ENCODE peak calls at places on chromosomes 11 and 22, in six cellular contexts. T, O, R, G, C and H are unnamed samples.

GRCh38 chr11:124174001-124174400 is 9.1 kb upstream of the OR10D3 start:
- DNase-seq in T (no peak), O (no peak), R (no peak), G (peak), C (no peak), H (no peak)

GRCh38 chr22:42294034-42294985 is 23.9 kb upstream of the TCF20 start:
- DNase-seq in T (no peak), O (no peak), R (no peak), G (no peak), C (peak), H (no peak)

GRCh38 chr11:76839326-76839725 is 21.4 kb upstream of the ACER3 start:
- DNase-seq in T (no peak), O (no peak), R (no peak), G (no peak), C (no peak), H (no peak)

GRCh38 chr11:75525433-75526191 is at the start of gene GDPD5:
- DNase-seq in T (peak), O (peak), R (peak), G (peak), C (peak), H (peak)

GRCh38 chr22:49186293-49186692 is 641.4 kb downstream of the BRD1 start:
- DNase-seq in T (no peak), O (no peak), R (no peak), G (no peak), C (no peak), H (no peak)

GRCh38 chr22:50245214-50246072 is 620 bp upstream of the TUBGCP6 start:
- DNase-seq in T (no peak), O (no peak), R (no peak), G (no peak), C (no peak), H (no peak)

GRCh38 chr22:28440517-28441366 is 238.9 kb downstream of the TTC28 start:
- DNase-seq in T (no peak), O (no peak), R (no peak), G (peak), C (no peak), H (no peak)

GRCh38 chr11:44853674-44854073 is 97.0 kb downstream of the TP53I11 start:
- DNase-seq in T (no peak), O (no peak), R (no peak), G (no peak), C (no peak), H (no peak)

GRCh38 chr11:12865871-12866595 is 143.1 kb upstream of the RASSF10 start:
- DNase-seq in T (no peak), O (no peak), R (no peak), G (no peak), C (peak), H (no peak)

GRCh38 chr22:36541831-36542391 is 12.9 kb upstream of the EIF3D start:
- DNase-seq in T (no peak), O (peak), R (no peak), G (peak), C (no peak), H (no peak)

GRCh38 chr22:31857247-31857646 is 87.1 kb upstream of the YWHAH start:
- DNase-seq in T (no peak), O (no peak), R (no peak), G (no peak), C (peak), H (no peak)

GRCh38 chr22:20205964-20206708 is 55.3 kb upstream of the CCDC188 start:
- DNase-seq in T (peak), O (peak), R (peak), G (peak), C (peak), H (no peak)

GRCh38 chr22:44931766-44932165 is 78.0 kb downstream of the PHF21B start:
- DNase-seq in T (no peak), O (no peak), R (no peak), G (no peak), C (no peak), H (no peak)

GRCh38 chr11:19931141-19931767 is 218.6 kb downstream of the NAV2 start:
- DNase-seq in T (peak), O (no peak), R (no peak), G (no peak), C (no peak), H (no peak)

GRCh38 chr22:35328472-35328885 is 28.8 kb downstream of the TOM1 start:
- DNase-seq in T (peak), O (no peak), R (no peak), G (no peak), C (peak), H (no peak)

GRCh38 chr22:28955817-28956216 is 72.4 kb downstream of the ZNRF3 start:
- DNase-seq in T (no peak), O (peak), R (peak), G (no peak), C (no peak), H (no peak)

GRCh38 chr22:27212617-27213177 is 555.3 kb downstream of the MIAT start:
- DNase-seq in T (peak), O (no peak), R (no peak), G (peak), C (peak), H (no peak)

GRCh38 chr11:100687630-100688395 is 725 bp downstream of the ARHGAP42 start:
- DNase-seq in T (peak), O (peak), R (no peak), G (no peak), C (peak), H (no peak)

GRCh38 chr22:27456696-27457503 is 344.7 kb downstream of the MN1 start:
- DNase-seq in T (no peak), O (no peak), R (no peak), G (peak), C (no peak), H (no peak)

GRCh38 chr22:35604671-35605457 is 12.3 kb downstream of the MB start:
- DNase-seq in T (no peak), O (no peak), R (no peak), G (no peak), C (peak), H (no peak)

GRCh38 chr11:8766993-8767374 is 84.4 kb downstream of the RPL27A start:
- DNase-seq in T (no peak), O (no peak), R (no peak), G (no peak), C (no peak), H (no peak)

GRCh38 chr22:49251371-49251770 is 576.3 kb downstream of the BRD1 start:
- DNase-seq in T (no peak), O (no peak), R (no peak), G (no peak), C (no peak), H (no peak)

GRCh38 chr11:94077568-94078293 is 50.9 kb upstream of the PANX1 start:
- DNase-seq in T (no peak), O (no peak), R (no peak), G (no peak), C (no peak), H (no peak)

GRCh38 chr22:47795477-47796127 is 1033.2 kb downstream of the TBC1D22A start:
- DNase-seq in T (no peak), O (no peak), R (no peak), G (no peak), C (no peak), H (no peak)

GRCh38 chr11:78727816-78728215 is 153.2 kb upstream of the NARS2 start:
- DNase-seq in T (no peak), O (no peak), R (no peak), G (no peak), C (no peak), H (no peak)

GRCh38 chr22:31566484-31566883 is 70.1 kb downstream of the SFI1 start:
- DNase-seq in T (no peak), O (no peak), R (no peak), G (no peak), C (no peak), H (no peak)

GRCh38 chr22:28923826-28924732 is 40.7 kb downstream of the ZNRF3 start:
- DNase-seq in T (no peak), O (no peak), R (no peak), G (no peak), C (peak), H (no peak)

GRCh38 chr11:12279672-12280108 is 97.7 kb upstream of the PARVA start:
- DNase-seq in T (no peak), O (no peak), R (no peak), G (no peak), C (no peak), H (no peak)

GRCh38 chr11:96331556-96332168 is 11.3 kb downstream of the MAML2 start:
- DNase-seq in T (no peak), O (peak), R (no peak), G (no peak), C (no peak), H (no peak)

GRCh38 chr11:22875869-22876473 is 15.7 kb upstream of the CCDC179 start:
- DNase-seq in T (no peak), O (peak), R (peak), G (peak), C (peak), H (no peak)

GRCh38 chr11:122634507-122634906 is 21.0 kb upstream of the UBASH3B start:
- DNase-seq in T (peak), O (no peak), R (no peak), G (no peak), C (no peak), H (no peak)

GRCh38 chr22:29580200-29580810 is 608 bp downstream of the NIPSNAP1 start:
- DNase-seq in T (no peak), O (no peak), R (no peak), G (no peak), C (peak), H (no peak)

GRCh38 chr11:64826578-64827450 is 16.5 kb upstream of the MEN1 start:
- DNase-seq in T (no peak), O (no peak), R (no peak), G (no peak), C (no peak), H (no peak)